ENCODE peak calls at places on chromosomes 12 and 14, in eight cellular contexts. One of them, this sample, is unnamed.

GRCh38 chr14:89303452-89304435 is 113.3 kb downstream of the FOXN3 start:
- DNase-seq in HuH-7.5: no peak
- DNase-seq in transverse colon: peak
- DNase-seq in thoracic aorta: peak
- DNase-seq in pons: peak
- DNase-seq in astrocyte of the cerebellum: peak
- DNase-seq in AG08395: peak
- DNase-seq in T-helper 9 cell: no peak
- DNase-seq in this sample: no peak

GRCh38 chr12:106276032-106276728 is 26.4 kb upstream of the TCP11L2 start:
- DNase-seq in HuH-7.5: no peak
- DNase-seq in transverse colon: no peak
- DNase-seq in thoracic aorta: no peak
- DNase-seq in pons: no peak
- DNase-seq in astrocyte of the cerebellum: no peak
- DNase-seq in AG08395: no peak
- DNase-seq in T-helper 9 cell: no peak
- DNase-seq in this sample: no peak

GRCh38 chr14:68695326-68695768 is 97.5 kb downstream of the ZFP36L1 start:
- DNase-seq in HuH-7.5: no peak
- DNase-seq in transverse colon: no peak
- DNase-seq in thoracic aorta: peak
- DNase-seq in pons: no peak
- DNase-seq in astrocyte of the cerebellum: peak
- DNase-seq in AG08395: peak
- DNase-seq in T-helper 9 cell: no peak
- DNase-seq in this sample: no peak

GRCh38 chr12:121942145-121942718 is 23.8 kb downstream of the CFAP251 start:
- DNase-seq in HuH-7.5: no peak
- DNase-seq in transverse colon: no peak
- DNase-seq in thoracic aorta: no peak
- DNase-seq in pons: no peak
- DNase-seq in astrocyte of the cerebellum: peak
- DNase-seq in AG08395: no peak
- DNase-seq in T-helper 9 cell: no peak
- DNase-seq in this sample: no peak

GRCh38 chr12:114682920-114683708 is 861 bp downstream of the TBX3 start:
- DNase-seq in HuH-7.5: no peak
- DNase-seq in transverse colon: peak
- DNase-seq in thoracic aorta: no peak
- DNase-seq in pons: no peak
- DNase-seq in astrocyte of the cerebellum: no peak
- DNase-seq in AG08395: no peak
- DNase-seq in T-helper 9 cell: no peak
- DNase-seq in this sample: peak

GRCh38 chr14:51562816-51563215 is 88.9 kb upstream of the FRMD6 start:
- DNase-seq in HuH-7.5: no peak
- DNase-seq in transverse colon: no peak
- DNase-seq in thoracic aorta: no peak
- DNase-seq in pons: no peak
- DNase-seq in astrocyte of the cerebellum: no peak
- DNase-seq in AG08395: peak
- DNase-seq in T-helper 9 cell: no peak
- DNase-seq in this sample: no peak

GRCh38 chr12:9406564-9407424 is 198.6 kb upstream of the PZP start:
- DNase-seq in HuH-7.5: no peak
- DNase-seq in transverse colon: no peak
- DNase-seq in thoracic aorta: no peak
- DNase-seq in pons: no peak
- DNase-seq in astrocyte of the cerebellum: no peak
- DNase-seq in AG08395: no peak
- DNase-seq in T-helper 9 cell: no peak
- DNase-seq in this sample: no peak

GRCh38 chr12:79706156-79706555 is 15.4 kb upstream of the PAWR start:
- DNase-seq in HuH-7.5: no peak
- DNase-seq in transverse colon: no peak
- DNase-seq in thoracic aorta: no peak
- DNase-seq in pons: no peak
- DNase-seq in astrocyte of the cerebellum: no peak
- DNase-seq in AG08395: no peak
- DNase-seq in T-helper 9 cell: no peak
- DNase-seq in this sample: no peak